ENCODE peak calls at places on chromosome 10, in six cellular contexts. M, Q, H, N, D and P are unnamed samples. For H3K27me3 and H3K36me3, the result is how much of the 10 kb centered on the place peaks cover.

GRCh38 chr10:23826399-23826798 is 382.5 kb upstream of the KIAA1217 start:
- DNase-seq in Q (peak), H (no peak), D (peak), N (no peak), M (no peak), P (peak)

GRCh38 chr10:96842896-96843723 is 11.0 kb downstream of the LCOR start:
- DNase-seq in N (no peak), H (no peak), M (no peak), D (no peak), Q (no peak), P (peak)

GRCh38 chr10:44394696-44395383 is 9.9 kb upstream of the CXCL12 start:
- DNase-seq in M (no peak), N (no peak), Q (no peak), D (peak), H (no peak), P (no peak)

GRCh38 chr10:119331031-119331430 is 123.7 kb downstream of the GRK5 start:
- DNase-seq in N (no peak), M (peak), Q (no peak), D (no peak), H (no peak), P (no peak)

GRCh38 chr10:43194266-43194665 is 56.0 kb downstream of the CSGALNACT2 start:
- DNase-seq in M (no peak), H (no peak), N (no peak), Q (no peak), D (no peak), P (no peak)

GRCh38 chr10:73934074-73934473 is 23.1 kb downstream of the PLAU start:
- DNase-seq in N (no peak), M (no peak), D (no peak), H (no peak), Q (no peak), P (no peak)

GRCh38 chr10:90344226-90344625 is 513.6 kb downstream of the HTR7 start:
- DNase-seq in M (no peak), N (no peak), H (no peak), D (no peak), Q (no peak), P (peak)

GRCh38 chr10:108132303-108132702 is 967.8 kb upstream of the SORCS1 start:
- DNase-seq in M (no peak), N (no peak), H (no peak), D (no peak), Q (no peak), P (peak)

GRCh38 chr10:9643782-9644181 is 1373.9 kb upstream of the CELF2 start:
- DNase-seq in H (no peak), D (no peak), M (no peak), Q (no peak), N (no peak), P (no peak)

GRCh38 chr10:43035785-43036184 is 41.1 kb upstream of the RET start:
- DNase-seq in M (no peak), Q (no peak), H (no peak), D (no peak), N (no peak), P (no peak)

GRCh38 chr10:58266826-58267712 is 625 bp downstream of the IPMK start:
- DNase-seq in M (peak), Q (peak), D (peak), N (peak), H (peak), P (peak)

GRCh38 chr10:112218960-112219359 is 35.4 kb upstream of the GPAM start:
- DNase-seq in N (no peak), D (no peak), M (no peak), Q (no peak), H (no peak), P (peak)

GRCh38 chr10:77801474-77802238 is 124.9 kb downstream of the DLG5 start:
- DNase-seq in Q (no peak), H (no peak), D (no peak), M (no peak), N (no peak), P (peak)

GRCh38 chr10:77452952-77453564 is 184.6 kb downstream of the KCNMA1 start:
- DNase-seq in M (no peak), Q (peak), H (no peak), D (no peak), N (no peak), P (no peak)

GRCh38 chr10:96843823-96844222 is 11.7 kb downstream of the LCOR start:
- DNase-seq in M (no peak), D (no peak), Q (no peak), H (no peak), N (no peak), P (no peak)

GRCh38 chr10:122561212-122561611 is 658 bp downstream of the DMBT1 start:
- DNase-seq in Q (no peak), H (no peak), D (no peak), M (no peak), N (no peak), P (peak)

GRCh38 chr10:43390791-43391190 is 18.2 kb downstream of the HNRNPF start:
- DNase-seq in D (peak), H (peak), M (no peak), N (peak), Q (peak), P (peak)

GRCh38 chr10:368579-369255 is 233.5 kb downstream of the ZMYND11 start:
- DNase-seq in M (no peak), Q (no peak), H (no peak), D (no peak), N (no peak), P (no peak)

GRCh38 chr10:95517536-95518454 is 43.4 kb downstream of the SORBS1 start:
- DNase-seq in M (no peak), D (no peak), N (peak), H (peak), Q (no peak), P (no peak)

GRCh38 chr10:79202188-79203013 is 133.6 kb downstream of the ZMIZ1 start:
- DNase-seq in H (peak), Q (peak), M (peak), N (peak), D (peak), P (no peak)

GRCh38 chr10:114551310-114551972 is 106.6 kb downstream of the ABLIM1 start:
- DNase-seq in M (peak), N (peak), Q (no peak), H (peak), D (no peak), P (peak)

GRCh38 chr10:132696728-132697567 is 89.0 kb downstream of the NKX6-2 start:
- DNase-seq in H (no peak), D (peak), N (no peak), Q (no peak), M (peak), P (no peak)

GRCh38 chr10:35096312-35096711 is 6.2 kb upstream of the CUL2 start:
- DNase-seq in Q (no peak), H (no peak), M (no peak), D (no peak), N (no peak), P (no peak)

GRCh38 chr10:58781873-58782488 is 269.3 kb downstream of the BICC1 start:
- DNase-seq in Q (peak), N (peak), H (peak), M (no peak), D (no peak), P (peak)

GRCh38 chr10:79059859-79060379 is 8.8 kb upstream of the ZMIZ1 start:
- DNase-seq in D (peak), H (no peak), Q (no peak), M (no peak), N (no peak), P (no peak)

GRCh38 chr10:124602646-124603365 is 141.2 kb downstream of the LHPP start:
- DNase-seq in N (no peak), D (no peak), H (no peak), Q (no peak), M (peak), P (no peak)

GRCh38 chr10:108836362-108836761 is 1086.9 kb downstream of the XPNPEP1 start:
- DNase-seq in Q (no peak), D (no peak), N (no peak), M (no peak), H (no peak), P (peak)

GRCh38 chr10:20615395-20615794 is 281.7 kb downstream of the NEBL start:
- DNase-seq in D (no peak), Q (no peak), M (no peak), H (no peak), N (no peak), P (no peak)

GRCh38 chr10:110918269-110918632 is 729 bp downstream of the BBIP1 start:
- DNase-seq in D (peak), Q (peak), M (peak), N (peak), H (peak), P (peak)

GRCh38 chr10:3787001-3787400 is 2.0 kb upstream of the KLF6 start:
- DNase-seq in N (no peak), H (peak), Q (no peak), M (no peak), D (peak), P (peak)
- H3K4me3 ChIP-seq in N (no peak), H (no peak), Q (peak), M (no peak), D (no peak), P (no peak)

DNA sequence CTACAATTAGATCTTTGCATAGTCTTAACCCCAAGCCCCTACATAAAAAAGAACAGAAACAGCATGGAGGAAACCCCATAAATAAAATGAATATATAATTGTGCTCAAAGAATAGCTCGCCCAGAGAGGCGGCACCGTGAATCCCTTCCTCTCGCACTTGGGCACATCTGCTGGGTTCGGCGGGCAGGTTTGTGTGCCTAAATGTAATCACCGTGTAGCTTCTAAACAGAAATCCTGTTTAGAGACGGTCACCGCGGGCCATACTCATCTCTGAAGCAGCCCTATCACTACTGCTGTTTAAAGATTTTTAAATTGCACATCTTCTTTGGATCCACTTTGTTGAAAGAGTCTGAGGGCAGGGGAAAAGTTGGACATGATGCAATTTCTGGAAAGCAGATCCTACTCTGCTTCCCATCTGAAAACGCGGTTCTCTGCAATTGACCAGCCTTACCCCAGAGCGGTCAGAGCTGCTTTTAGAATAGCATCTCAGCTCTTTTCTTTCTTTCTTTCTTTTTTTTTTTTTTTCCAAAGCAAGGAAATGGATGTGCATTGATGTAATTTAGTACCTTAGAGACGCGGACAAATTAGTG is 6.5 kb downstream of the DRGX start:
- DNase-seq in D (no peak), Q (no peak), M (no peak), N (no peak), H (no peak), P (no peak)
- H3K27me3 ChIP-seq in D (half or more), Q (under half), M (under half), N (under half), H (under half), P (under half)

GRCh38 chr10:6091630-6092029 is 2.8 kb downstream of the RBM17 start:
- DNase-seq in H (peak), M (no peak), Q (no peak), N (no peak), D (no peak), P (no peak)
- H3K36me3 ChIP-seq in H (under half), M (under half), Q (under half), N (under half), D (under half), P (under half)

GRCh38 chr10:33126742-33127141 is 168.7 kb upstream of the ITGB1 start:
- DNase-seq in D (no peak), N (no peak), M (no peak), H (no peak), Q (no peak), P (no peak)
- H3K4me3 ChIP-seq in D (no peak), N (no peak), M (no peak), H (no peak), Q (no peak), P (no peak)

DNA sequence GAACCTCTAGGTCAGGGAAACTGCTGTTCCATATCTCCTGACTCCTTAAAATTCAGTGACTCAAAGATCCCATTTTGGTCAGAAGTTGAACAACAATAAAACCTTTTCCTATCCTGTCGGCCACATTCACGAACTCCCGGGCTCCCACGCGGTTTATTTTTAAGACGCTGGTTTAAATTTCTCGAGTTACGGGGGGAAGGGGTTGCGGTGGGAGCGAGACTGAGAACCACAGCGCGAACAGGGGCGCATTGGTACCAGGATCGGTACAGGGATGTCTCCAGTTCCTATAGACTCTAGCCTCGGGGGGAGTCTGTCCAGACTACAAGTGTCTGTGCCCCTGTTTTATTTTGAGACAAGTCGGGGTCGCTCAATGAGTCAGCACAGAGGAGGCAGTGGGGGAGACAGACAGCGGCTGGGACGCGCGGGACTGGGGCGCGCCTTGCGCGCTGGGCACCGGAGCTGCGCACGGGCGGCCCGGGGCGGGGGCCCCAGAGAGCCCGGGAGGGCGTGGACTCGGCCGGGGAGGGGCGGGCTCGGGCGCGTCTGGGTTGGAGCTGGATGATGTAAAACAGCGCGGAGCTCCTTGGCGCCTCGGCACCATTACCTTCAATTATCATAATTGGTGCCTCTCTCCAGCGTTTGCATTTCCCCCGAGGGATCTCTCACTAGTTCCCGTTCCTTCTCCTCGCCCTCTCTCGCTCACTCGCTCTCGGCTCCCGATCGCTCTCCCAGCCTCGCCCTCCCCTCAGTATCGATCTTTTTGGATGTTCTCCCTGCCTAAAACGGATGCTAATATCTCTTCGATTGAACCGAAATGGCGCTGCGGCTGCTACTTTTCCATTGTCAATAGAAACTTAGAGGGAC is 8.7 kb upstream of the BAMBI start:
- DNase-seq in H (peak), N (peak), D (peak), Q (peak), M (peak), P (no peak)
- H3K27me3 ChIP-seq in H (under half), N (under half), D (half or more), Q (under half), M (under half), P (under half)

GRCh38 chr10:3778708-3779108 is 6.3 kb downstream of the KLF6 start:
- DNase-seq in M (no peak), D (peak), N (peak), Q (no peak), H (peak), P (peak)
- H3K36me3 ChIP-seq in M (under half), D (half or more), N (under half), Q (under half), H (under half), P (under half)

DNA sequence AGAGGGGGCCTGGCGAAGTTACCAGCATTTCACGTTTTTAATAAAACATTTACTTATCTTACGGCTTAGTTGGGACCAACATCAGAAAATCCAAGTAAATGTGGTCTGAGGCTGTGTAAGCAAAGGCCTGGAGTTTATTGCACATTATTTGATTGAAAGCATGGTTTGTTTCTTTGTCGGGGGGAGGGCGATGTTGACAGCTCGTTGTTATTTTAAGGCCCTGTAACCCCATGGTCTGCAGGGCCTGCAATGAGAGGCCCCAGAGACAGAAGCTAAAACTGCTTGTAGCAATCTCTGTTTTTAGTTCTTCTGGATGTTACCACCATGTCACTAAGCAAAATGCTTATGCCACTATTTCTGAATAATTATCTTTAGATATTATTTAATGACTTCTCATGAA is 88.9 kb downstream of the MYOF start:
- DNase-seq in D (no peak), Q (no peak), N (no peak), M (no peak), H (no peak), P (no peak)
- H3K4me3 ChIP-seq in D (no peak), Q (no peak), N (no peak), M (peak), H (no peak), P (no peak)